ENCODE peak calls at places on chromosomes 7 and 10, in nine cellular contexts. One of them, this sample, is unnamed.

GRCh38 chr10:129850790-129851189 is 113.3 kb downstream of the EBF3 start:
- DNase-seq in AG08396: no peak
- DNase-seq in DMS 273 treated with DMSO at 0.1 percent for 48 hours: no peak
- DNase-seq in GM04504: no peak
- DNase-seq in NCI-H1694: no peak
- DNase-seq in cardiac muscle cell: no peak
- DNase-seq in BJ: no peak
- DNase-seq in NCI-H2029: no peak
- DNase-seq in AML-193: no peak
- DNase-seq in this sample: no peak

GRCh38 chr7:121330053-121330833 is 1.4 kb downstream of the WNT16 start:
- DNase-seq in NCI-H2029: no peak
- DNase-seq in DMS 273 treated with DMSO at 0.1 percent for 48 hours: no peak
- DNase-seq in GM04504: no peak
- DNase-seq in AML-193: no peak
- DNase-seq in NCI-H1694: peak; percentile 34
- DNase-seq in cardiac muscle cell: peak; percentile 16
- DNase-seq in BJ: no peak
- DNase-seq in AG08396: peak; percentile 52
- DNase-seq in this sample: peak; percentile 30

GRCh38 chr7:130998993-130999602 is 265.1 kb upstream of the KLF14 start:
- DNase-seq in BJ: no peak
- DNase-seq in DMS 273 treated with DMSO at 0.1 percent for 48 hours: no peak
- DNase-seq in NCI-H2029: no peak
- DNase-seq in cardiac muscle cell: no peak
- DNase-seq in AG08396: no peak
- DNase-seq in GM04504: no peak
- DNase-seq in AML-193: no peak
- DNase-seq in NCI-H1694: no peak
- DNase-seq in this sample: no peak

GRCh38 chr7:17710312-17710711 is 230.0 kb downstream of the SNX13 start:
- DNase-seq in NCI-H2029: no peak
- DNase-seq in NCI-H1694: no peak
- DNase-seq in cardiac muscle cell: no peak
- DNase-seq in BJ: no peak
- DNase-seq in GM04504: no peak
- DNase-seq in DMS 273 treated with DMSO at 0.1 percent for 48 hours: no peak
- DNase-seq in AG08396: no peak
- DNase-seq in AML-193: no peak
- DNase-seq in this sample: no peak

GRCh38 chr7:23383225-23383624 is 84.1 kb downstream of the MALSU1 start:
- DNase-seq in AG08396: no peak
- DNase-seq in AML-193: no peak
- DNase-seq in DMS 273 treated with DMSO at 0.1 percent for 48 hours: no peak
- DNase-seq in cardiac muscle cell: no peak
- DNase-seq in GM04504: no peak
- DNase-seq in BJ: no peak
- DNase-seq in NCI-H2029: no peak
- DNase-seq in NCI-H1694: no peak
- DNase-seq in this sample: no peak

GRCh38 chr7:96069361-96069760 is 252.5 kb downstream of the SLC25A13 start:
- DNase-seq in DMS 273 treated with DMSO at 0.1 percent for 48 hours: peak; percentile 64
- DNase-seq in AML-193: no peak
- DNase-seq in BJ: no peak
- DNase-seq in NCI-H1694: peak; percentile 74
- DNase-seq in GM04504: no peak
- DNase-seq in cardiac muscle cell: no peak
- DNase-seq in AG08396: no peak
- DNase-seq in NCI-H2029: no peak
- DNase-seq in this sample: no peak

GRCh38 chr7:57876-58275 is 134.5 kb upstream of the FAM20C start:
- DNase-seq in GM04504: no peak
- DNase-seq in BJ: no peak
- DNase-seq in DMS 273 treated with DMSO at 0.1 percent for 48 hours: no peak
- DNase-seq in NCI-H1694: no peak
- DNase-seq in NCI-H2029: no peak
- DNase-seq in AG08396: no peak
- DNase-seq in cardiac muscle cell: no peak
- DNase-seq in AML-193: no peak
- DNase-seq in this sample: no peak

GRCh38 chr10:61754553-61755540 is 92.1 kb downstream of the CABCOCO1 start:
- DNase-seq in NCI-H2029: no peak
- DNase-seq in AML-193: no peak
- DNase-seq in AG08396: no peak
- DNase-seq in BJ: no peak
- DNase-seq in GM04504: no peak
- DNase-seq in DMS 273 treated with DMSO at 0.1 percent for 48 hours: peak; percentile 69
- DNase-seq in NCI-H1694: no peak
- DNase-seq in cardiac muscle cell: no peak
- DNase-seq in this sample: no peak

This sample was measured in NCI-H774.